ENCODE peak calls at places on chromosomes 6 and 20, in seven cellular contexts. One of them, this sample, is unnamed.

GRCh38 chr6:160013987-160014868 is 45.3 kb downstream of the IGF2R start:
- DNase-seq in activated CD4-positive, alpha-beta T cell treated with anti-CD3 and anti-CD28 coated beads, Interleukin-2, amount 50 U/mL, for 1 hour: no peak
- DNase-seq in endothelial cell: no peak
- DNase-seq in BE2C: no peak
- DNase-seq in naive thymus-derived CD8-positive, alpha-beta T cell: no peak
- DNase-seq in NB4: peak
- DNase-seq in OCI-LY7: no peak
- DNase-seq in this sample: no peak

GRCh38 chr6:161435426-161436065 is 161.7 kb upstream of the AGPAT4 start:
- DNase-seq in BE2C: no peak
- DNase-seq in activated CD4-positive, alpha-beta T cell treated with anti-CD3 and anti-CD28 coated beads, Interleukin-2, amount 50 U/mL, for 1 hour: no peak
- DNase-seq in NB4: no peak
- DNase-seq in OCI-LY7: no peak
- DNase-seq in naive thymus-derived CD8-positive, alpha-beta T cell: no peak
- DNase-seq in endothelial cell: no peak
- DNase-seq in this sample: no peak

GRCh38 chr20:33441142-33441955 is 2.2 kb downstream of the SNTA1 start:
- DNase-seq in activated CD4-positive, alpha-beta T cell treated with anti-CD3 and anti-CD28 coated beads, Interleukin-2, amount 50 U/mL, for 1 hour: no peak
- DNase-seq in NB4: no peak
- DNase-seq in naive thymus-derived CD8-positive, alpha-beta T cell: no peak
- DNase-seq in OCI-LY7: peak
- DNase-seq in endothelial cell: no peak
- DNase-seq in BE2C: no peak
- DNase-seq in this sample: no peak

GRCh38 chr6:19697744-19698290 is 139.4 kb upstream of the ID4 start:
- DNase-seq in NB4: peak
- DNase-seq in OCI-LY7: no peak
- DNase-seq in endothelial cell: no peak
- DNase-seq in BE2C: no peak
- DNase-seq in activated CD4-positive, alpha-beta T cell treated with anti-CD3 and anti-CD28 coated beads, Interleukin-2, amount 50 U/mL, for 1 hour: no peak
- DNase-seq in naive thymus-derived CD8-positive, alpha-beta T cell: no peak
- DNase-seq in this sample: no peak

GRCh38 chr6:89122625-89123024 is 4.8 kb upstream of the SRSF12 start:
- DNase-seq in endothelial cell: no peak
- DNase-seq in naive thymus-derived CD8-positive, alpha-beta T cell: no peak
- DNase-seq in BE2C: no peak
- DNase-seq in NB4: peak
- DNase-seq in OCI-LY7: peak
- DNase-seq in activated CD4-positive, alpha-beta T cell treated with anti-CD3 and anti-CD28 coated beads, Interleukin-2, amount 50 U/mL, for 1 hour: no peak
- DNase-seq in this sample: no peak

GRCh38 chr20:1215386-1216170 is 10.3 kb upstream of the RAD21L1 start:
- DNase-seq in endothelial cell: no peak
- DNase-seq in BE2C: no peak
- DNase-seq in NB4: no peak
- DNase-seq in activated CD4-positive, alpha-beta T cell treated with anti-CD3 and anti-CD28 coated beads, Interleukin-2, amount 50 U/mL, for 1 hour: no peak
- DNase-seq in naive thymus-derived CD8-positive, alpha-beta T cell: no peak
- DNase-seq in OCI-LY7: no peak
- DNase-seq in this sample: no peak

GRCh38 chr20:19875746-19876145 is 117.7 kb downstream of the RIN2 start:
- DNase-seq in activated CD4-positive, alpha-beta T cell treated with anti-CD3 and anti-CD28 coated beads, Interleukin-2, amount 50 U/mL, for 1 hour: no peak
- DNase-seq in OCI-LY7: no peak
- DNase-seq in BE2C: no peak
- DNase-seq in NB4: no peak
- DNase-seq in endothelial cell: no peak
- DNase-seq in naive thymus-derived CD8-positive, alpha-beta T cell: no peak
- DNase-seq in this sample: no peak

GRCh38 chr20:34475979-34476736 is 40.1 kb upstream of the DYNLRB1 start:
- DNase-seq in BE2C: peak
- DNase-seq in activated CD4-positive, alpha-beta T cell treated with anti-CD3 and anti-CD28 coated beads, Interleukin-2, amount 50 U/mL, for 1 hour: peak
- DNase-seq in endothelial cell: peak
- DNase-seq in OCI-LY7: peak
- DNase-seq in NB4: no peak
- DNase-seq in naive thymus-derived CD8-positive, alpha-beta T cell: peak
- DNase-seq in this sample: peak

GRCh38 chr20:61647741-61648140 is 395.7 kb downstream of the CDH4 start:
- DNase-seq in naive thymus-derived CD8-positive, alpha-beta T cell: no peak
- DNase-seq in OCI-LY7: no peak
- DNase-seq in activated CD4-positive, alpha-beta T cell treated with anti-CD3 and anti-CD28 coated beads, Interleukin-2, amount 50 U/mL, for 1 hour: no peak
- DNase-seq in endothelial cell: no peak
- DNase-seq in NB4: no peak
- DNase-seq in BE2C: no peak
- DNase-seq in this sample: no peak

This sample was measured in Right ventricle myocardium superior.